ENCODE peak calls at places on chromosomes 13 and 19, in six cellular contexts. C is iris pigment epithelial cell; T is islet precursor cell; X is T-helper 1 cell; E is stimulated activated CD8-positive, alpha-beta memory T cell treated with anti-CD3 and anti-CD28 coated beads, Interleukin-2, amount 100 ng/mL, for 1 hour; L is frontal cortex. W is an unnamed sample.

GRCh38 chr13:98332222-98332621 is 155.2 kb upstream of the RNF113B start:
- DNase-seq in X (no peak), E (no peak), T (no peak), L (no peak), C (no peak), W (no peak)

GRCh38 chr13:27533155-27533643 is 82.8 kb upstream of the MTIF3 start:
- DNase-seq in X (peak), L (peak), C (peak), T (peak), E (peak), W (peak)

GRCh38 chr19:17052439-17052838 is 22.8 kb downstream of the HAUS8 start:
- DNase-seq in L (no peak), T (no peak), C (peak), X (peak), E (no peak), W (no peak)

GRCh38 chr19:49497047-49497789 is 984 bp downstream of the RPS11 start:
- DNase-seq in C (peak), E (peak), L (no peak), T (no peak), X (peak), W (no peak)

GRCh38 chr13:91520952-91521351 is 122.5 kb downstream of the GPC5 start:
- DNase-seq in T (no peak), E (no peak), L (no peak), X (no peak), C (no peak), W (no peak)

GRCh38 chr13:27822873-27823311 is 30.6 kb downstream of the GSX1 start:
- DNase-seq in C (no peak), X (no peak), T (peak), E (no peak), L (no peak), W (no peak)

GRCh38 chr13:91406619-91407018 is 8.2 kb downstream of the GPC5 start:
- DNase-seq in T (peak), L (no peak), C (peak), X (peak), E (no peak), W (no peak)

GRCh38 chr19:9032136-9032626 is 22.0 kb upstream of the MUC16 start:
- DNase-seq in T (no peak), X (no peak), L (no peak), E (no peak), C (no peak), W (no peak)

GRCh38 chr13:23268441-23268840 is 87.7 kb downstream of the SGCG start:
- DNase-seq in L (no peak), T (no peak), E (no peak), C (no peak), X (peak), W (no peak)

GRCh38 chr13:32142956-32143375 is 111.4 kb downstream of the FRY start:
- DNase-seq in E (no peak), L (no peak), T (peak), C (peak), X (no peak), W (no peak)